ENCODE peak calls at places on chromosomes 16 and 17, in seven cellular contexts. D is kidney, Z is breast epithelium, C is DND-41, U is H9, V is heart right ventricle, B is tibial artery. K is an unnamed sample. For H3K4me1, the result is how much of the 10 kb centered on the place peaks cover.

GRCh38 chr17:38717139-38717745 is 12.2 kb downstream of the MLLT6 start:
- DNase-seq in D (no peak), Z (no peak), C (no peak), U (no peak), V (no peak), B (no peak), K (no peak)

GRCh38 chr17:29291163-29291752 is 2.7 kb downstream of the NUFIP2 start:
- DNase-seq in D (no peak), Z (no peak), C (peak), U (no peak), V (no peak), B (no peak), K (no peak)

GRCh38 chr16:46629331-46629843 is 8.2 kb upstream of the SHCBP1 start:
- DNase-seq in D (no peak), Z (no peak), C (no peak), U (peak), V (no peak), B (no peak), K (no peak)

GRCh38 chr16:50506543-50506937 is 41.7 kb upstream of the NKD1 start:
- DNase-seq in D (no peak), Z (no peak), C (no peak), U (no peak), V (no peak), B (no peak), K (no peak)

GRCh38 chr17:5419959-5420653 is at the start of gene RPAIN:
- DNase-seq in D (peak), Z (peak), C (peak), U (peak), V (peak), B (peak), K (peak)

GRCh38 chr16:6131526-6132050 is 1034.0 kb upstream of the EEF2KMT start:
- DNase-seq in D (no peak), Z (no peak), C (no peak), U (no peak), V (no peak), B (no peak), K (no peak)

GRCh38 chr17:40062347-40063033 is at the start of gene THRA:
- DNase-seq in D (peak), Z (no peak), C (peak), U (peak), V (peak), B (peak), K (no peak)

GRCh38 chr17:38428643-38429371 is 543 bp downstream of the ARHGAP23 start:
- DNase-seq in D (peak), Z (no peak), C (peak), U (peak), V (peak), B (peak), K (no peak)

GRCh38 chr17:81000631-81001357 is 9.2 kb downstream of the CHMP6 start:
- DNase-seq in D (peak), Z (no peak), C (no peak), U (no peak), V (no peak), B (no peak), K (no peak)

GRCh38 chr17:39527220-39527813 is 66.0 kb downstream of the CDK12 start:
- DNase-seq in D (no peak), Z (no peak), C (no peak), U (no peak), V (no peak), B (no peak), K (no peak)

GRCh38 chr16:67865318-67865717 is 7.5 kb upstream of the EDC4 start:
- DNase-seq in D (no peak), Z (no peak), C (peak), U (peak), V (no peak), B (no peak), K (no peak)

GRCh38 chr17:11598274-11599221 is at the start of gene DNAH9:
- DNase-seq in D (peak), Z (peak), C (no peak), U (peak), V (peak), B (peak), K (peak)

GRCh38 chr16:9966569-9967157 is 215.6 kb downstream of the GRIN2A start:
- DNase-seq in D (no peak), Z (no peak), C (no peak), U (no peak), V (no peak), B (no peak), K (no peak)

GRCh38 chr17:48051706-48052486 is 3.7 kb downstream of the NFE2L1 start:
- DNase-seq in D (no peak), Z (no peak), C (no peak), U (no peak), V (peak), B (peak), K (peak)

GRCh38 chr17:76139801-76140660 is 1.0 kb downstream of the FOXJ1 start:
- DNase-seq in D (peak), Z (no peak), C (no peak), U (peak), V (no peak), B (no peak), K (no peak)

GRCh38 chr16:66477028-66477515 is 50.0 kb downstream of the BEAN1 start:
- DNase-seq in D (no peak), Z (no peak), C (no peak), U (no peak), V (no peak), B (no peak), K (no peak)

GRCh38 chr16:50326835-50327465 is 41.8 kb downstream of the BRD7 start:
- DNase-seq in D (no peak), Z (no peak), C (no peak), U (peak), V (no peak), B (no peak), K (no peak)

GRCh38 chr17:21058098-21058893 is 15.5 kb upstream of the USP22 start:
- DNase-seq in D (no peak), Z (no peak), C (peak), U (peak), V (no peak), B (no peak), K (no peak)

GRCh38 chr17:19558946-19559345 is 25.3 kb downstream of the SLC47A1 start:
- DNase-seq in D (no peak), Z (no peak), C (no peak), U (no peak), V (no peak), B (no peak), K (no peak)

GRCh38 chr16:11461595-11461990 is 116.3 kb downstream of the RMI2 start:
- DNase-seq in D (no peak), Z (no peak), C (no peak), U (no peak), V (no peak), B (no peak), K (no peak)

GRCh38 chr16:28623172-28623711 is 13.4 kb upstream of the SULT1A1 start:
- DNase-seq in D (peak), Z (peak), C (no peak), U (peak), V (peak), B (no peak), K (no peak)

GRCh38 chr17:34076743-34077631 is 178.1 kb upstream of the CCL2 start:
- DNase-seq in D (no peak), Z (no peak), C (no peak), U (no peak), V (no peak), B (no peak), K (no peak)

GRCh38 chr16:1532771-1533170 is 695 bp upstream of the TMEM204 start:
- DNase-seq in D (peak), Z (no peak), C (no peak), U (no peak), V (peak), B (no peak), K (no peak)

GRCh38 chr16:1532081-1532760 is 1.2 kb upstream of the TMEM204 start:
- DNase-seq in D (peak), Z (peak), C (no peak), U (no peak), V (peak), B (peak), K (no peak)

GRCh38 chr16:1533443-1533951 is at the start of gene TMEM204:
- DNase-seq in D (peak), Z (no peak), C (no peak), U (no peak), V (peak), B (peak), K (no peak)

GRCh38 chr16:1535391-1536291 is 2.2 kb downstream of the TMEM204 start:
- DNase-seq in D (peak), Z (no peak), C (no peak), U (no peak), V (peak), B (no peak), K (no peak)

GRCh38 chr16:1534021-1535020 is 855 bp downstream of the TMEM204 start:
- DNase-seq in D (peak), Z (no peak), C (no peak), U (no peak), V (peak), B (no peak), K (no peak)
- H3K4me1 ChIP-seq in D (under half), Z (under half), C (under half), U (under half), V (half or more), B (under half), K (half or more)

DNA sequence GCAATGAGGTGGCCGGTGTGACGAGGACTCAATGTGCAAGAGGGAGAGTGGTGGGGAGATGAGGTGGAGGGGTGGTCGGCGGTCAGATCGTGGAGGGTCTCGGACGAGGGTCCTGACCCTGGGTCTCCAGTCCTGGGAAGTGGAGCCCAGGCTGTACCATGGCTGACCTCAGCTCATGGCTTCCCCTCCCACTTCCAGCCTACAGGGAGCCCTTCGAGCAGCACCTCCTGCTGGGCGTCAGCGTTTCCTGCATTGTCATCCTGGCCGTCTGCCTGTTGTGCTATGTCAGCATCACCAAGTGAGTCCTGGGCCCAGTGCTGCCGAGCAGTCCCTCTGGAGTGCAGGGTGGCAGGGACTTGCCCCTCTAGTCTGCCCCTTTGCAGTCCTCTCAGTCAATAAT is 41.8 kb downstream of the IL4R start:
- DNase-seq in D (no peak), Z (no peak), C (peak), U (peak), V (peak), B (no peak), K (no peak)
- TF ChIP-seq CTCF in D (peak), Z (no peak), C (peak), U (peak), V (no peak), B (peak), K (no peak)

GRCh38 chr16:81571592-81572230 is 127.1 kb downstream of the CMIP start:
- DNase-seq in D (peak), Z (no peak), C (no peak), U (no peak), V (no peak), B (no peak), K (no peak)

GRCh38 chr16:81575307-81575706 is 130.7 kb downstream of the CMIP start:
- DNase-seq in D (no peak), Z (no peak), C (no peak), U (no peak), V (no peak), B (no peak), K (no peak)

GRCh38 chr16:81573533-81573932 is 128.9 kb downstream of the CMIP start:
- DNase-seq in D (no peak), Z (no peak), C (no peak), U (no peak), V (no peak), B (no peak), K (no peak)

GRCh38 chr16:81575834-81576233 is 131.2 kb downstream of the CMIP start:
- DNase-seq in D (no peak), Z (no peak), C (no peak), U (no peak), V (no peak), B (no peak), K (no peak)

DNA sequence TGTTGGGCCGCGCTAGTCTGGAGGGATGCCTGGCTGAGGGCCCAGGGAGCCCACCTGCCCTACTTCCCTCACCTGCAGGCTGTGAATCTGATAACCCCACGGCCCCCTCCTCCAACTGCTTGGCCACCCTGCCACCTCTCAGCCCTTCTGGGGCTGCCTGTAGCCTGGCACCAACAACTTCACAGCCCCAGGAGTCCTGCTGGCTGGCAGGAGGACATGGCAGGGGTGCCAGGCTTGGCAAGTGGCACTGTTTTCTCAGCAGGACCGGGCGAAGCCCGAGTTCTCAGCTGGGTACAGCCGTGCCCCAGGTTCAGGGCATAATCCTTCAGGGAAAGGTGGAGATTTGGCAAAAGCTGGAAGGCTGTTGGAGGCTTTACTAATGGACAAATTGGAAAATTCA is 129.6 kb downstream of the CMIP start:
- DNase-seq in D (peak), Z (no peak), C (no peak), U (no peak), V (no peak), B (no peak), K (no peak)
- H3K4me1 ChIP-seq in D (under half), Z (under half), C (under half), U (under half), V (under half), B (under half), K (under half)

GRCh38 chr17:8300629-8301242 is 5.5 kb upstream of the SLC25A35 start:
- DNase-seq in D (peak), Z (no peak), C (peak), U (peak), V (peak), B (peak), K (no peak)
- TF ChIP-seq CTCF in D (peak), Z (peak), C (peak), U (peak), V (peak), B (peak), K (peak)

DNA sequence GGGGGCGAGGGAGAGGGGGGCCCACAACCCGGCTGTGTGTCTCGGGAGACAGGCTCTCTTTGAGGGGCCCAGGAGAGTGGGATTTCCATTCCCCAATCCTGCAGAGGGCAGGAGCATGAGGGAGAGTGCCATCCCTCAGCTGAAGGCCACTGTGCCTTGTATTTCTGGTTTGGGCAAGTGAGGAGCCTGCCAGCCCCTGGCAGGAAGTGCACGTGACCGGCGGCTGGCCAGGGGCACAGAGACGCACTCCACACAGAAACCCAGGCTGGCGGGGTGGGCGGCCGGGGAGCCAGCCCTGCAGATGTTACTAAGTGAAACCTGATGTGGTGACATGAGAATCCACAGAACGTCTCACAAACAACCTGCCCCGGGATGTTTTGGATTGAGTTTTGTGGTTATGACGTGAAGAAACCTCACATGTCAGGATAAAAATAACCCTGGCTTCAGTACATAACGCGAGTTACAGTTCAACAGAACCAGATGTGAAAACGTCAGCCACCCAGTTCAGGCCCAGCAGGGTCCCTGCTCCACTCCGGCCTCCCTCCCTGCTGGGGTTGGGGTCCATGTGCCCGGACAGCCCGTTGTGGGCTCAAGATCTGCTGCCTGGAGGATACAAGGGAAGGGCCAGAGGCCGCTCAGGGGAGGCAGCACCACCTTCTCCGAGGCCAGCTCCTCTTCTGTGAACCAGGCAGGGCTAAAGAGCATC is 51.7 kb upstream of the MTSS2 start:
- DNase-seq in D (no peak), Z (peak), C (no peak), U (no peak), V (peak), B (peak), K (no peak)
- H3K4me1 ChIP-seq in D (under half), Z (under half), C (under half), U (under half), V (half or more), B (under half), K (under half)

GRCh38 chr17:61463068-61463980 is 11.1 kb downstream of the TBX4 start:
- DNase-seq in D (no peak), Z (no peak), C (no peak), U (peak), V (no peak), B (peak), K (no peak)
- TF ChIP-seq CTCF in D (no peak), Z (no peak), C (peak), U (peak), V (no peak), B (no peak), K (no peak)

GRCh38 chr17:32016231-32016630 is 9.0 kb downstream of the LRRC37B start:
- DNase-seq in D (no peak), Z (no peak), C (no peak), U (no peak), V (no peak), B (no peak), K (no peak)
- H3K4me1 ChIP-seq in D (under half), Z (under half), C (under half), U (under half), V (under half), B (under half), K (under half)

DNA sequence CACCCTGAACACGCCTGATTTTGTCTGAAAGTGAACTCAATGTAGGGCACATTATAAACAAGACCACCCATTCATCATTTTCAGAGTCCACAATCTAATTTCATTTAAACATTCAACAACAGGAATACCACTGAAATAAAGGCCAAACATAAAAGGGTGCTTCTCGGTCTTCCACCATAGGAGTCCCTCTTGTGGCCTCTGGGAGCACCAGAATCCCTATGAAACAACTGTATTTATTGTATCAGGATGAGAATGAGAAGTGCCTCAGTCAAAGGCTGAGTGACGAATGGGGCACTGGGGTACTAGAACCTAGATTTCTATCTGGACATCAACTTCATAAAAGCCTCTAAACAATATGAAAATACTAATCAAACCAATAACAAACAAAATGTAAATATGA is 40.4 kb downstream of the NXPH3 start:
- DNase-seq in D (no peak), Z (no peak), C (no peak), U (no peak), V (no peak), B (no peak), K (no peak)
- TF ChIP-seq CTCF in D (no peak), Z (no peak), C (no peak), U (peak), V (no peak), B (peak), K (peak)

GRCh38 chr17:82531431-82531881 is 11.9 kb downstream of the FOXK2 start:
- DNase-seq in D (no peak), Z (no peak), C (no peak), U (no peak), V (no peak), B (no peak), K (no peak)
- H3K4me1 ChIP-seq in D (under half), Z (under half), C (under half), U (under half), V (half or more), B (under half), K (half or more)

K was measured in thoracic aorta.